ENCODE peak calls at places on chromosomes 1 and 21, in ten cellular contexts. A is neural progenitor cell, Y is astrocyte of the spinal cord, Q is cardiac muscle cell, J is IMR-90, O is heart left ventricle, N is right lobe of liver, S is GM12865, H is suprapubic skin, E is tibial artery. X is an unnamed sample.

GRCh38 chr1:111364690-111365089 is 62.8 kb downstream of the OVGP1 start:
- DNase-seq in Y (no peak), S (no peak), H (no peak), E (no peak), N (no peak), J (no peak), A (peak), O (no peak), Q (no peak), X (no peak)

GRCh38 chr1:216450252-216450651 is 27.0 kb upstream of the USH2A start:
- DNase-seq in J (no peak), S (no peak), A (no peak), N (no peak), E (no peak), H (no peak), O (no peak), Y (peak), Q (no peak), X (no peak)

GRCh38 chr1:113747376-113747775 is 11.9 kb downstream of the PHTF1 start:
- DNase-seq in A (no peak), H (no peak), E (no peak), Q (peak), J (peak), N (no peak), S (no peak), Y (peak), O (no peak), X (no peak)

GRCh38 chr1:229945795-229946194 is 121.2 kb upstream of the GALNT2 start:
- DNase-seq in H (no peak), O (no peak), Q (no peak), E (no peak), A (no peak), Y (no peak), J (no peak), N (no peak), S (no peak), X (no peak)

GRCh38 chr1:114114751-114115104 is 38.9 kb downstream of the SYT6 start:
- DNase-seq in N (no peak), Q (no peak), H (no peak), O (no peak), S (no peak), E (no peak), A (no peak), J (no peak), Y (no peak), X (no peak)

GRCh38 chr1:44283524-44284173 is 70.4 kb downstream of the DMAP1 start:
- DNase-seq in Q (no peak), Y (no peak), S (no peak), O (no peak), H (no peak), N (peak), E (no peak), J (no peak), A (no peak), X (no peak)

GRCh38 chr1:26210471-26210870 is 20.1 kb downstream of the CATSPER4 start:
- DNase-seq in Y (no peak), A (no peak), O (no peak), E (no peak), J (no peak), H (no peak), Q (no peak), N (no peak), S (no peak), X (no peak)

GRCh38 chr1:64745986-64746940 is 1.4 kb downstream of the RAVER2 start:
- DNase-seq in Q (no peak), E (no peak), H (no peak), A (no peak), J (peak), N (no peak), Y (no peak), S (no peak), O (no peak), X (no peak)

GRCh38 chr1:18974005-18974404 is 17.5 kb upstream of the IFFO2 start:
- DNase-seq in O (no peak), J (no peak), A (no peak), H (peak), Q (no peak), E (no peak), S (no peak), N (no peak), Y (no peak), X (no peak)

GRCh38 chr1:49163041-49163440 is 386.4 kb upstream of the BEND5 start:
- DNase-seq in O (no peak), E (no peak), H (no peak), Q (no peak), A (no peak), N (no peak), J (no peak), S (no peak), Y (peak), X (no peak)

GRCh38 chr1:242544071-242544470 is 19.6 kb upstream of the PLD5 start:
- DNase-seq in N (no peak), J (no peak), O (no peak), A (no peak), Y (no peak), S (no peak), Q (no peak), E (no peak), H (no peak), X (no peak)

GRCh38 chr1:156544592-156545102 is 27.7 kb downstream of the IQGAP3 start:
- DNase-seq in Y (no peak), N (no peak), S (no peak), Q (no peak), A (no peak), H (peak), O (no peak), E (no peak), J (no peak), X (no peak)

GRCh38 chr1:97989094-97989680 is 68.4 kb upstream of the DPYD start:
- DNase-seq in H (no peak), N (no peak), S (no peak), E (no peak), O (no peak), J (peak), Y (no peak), A (no peak), Q (peak), X (peak)

GRCh38 chr1:168260393-168260792 is 20.3 kb upstream of the TBX19 start:
- DNase-seq in H (no peak), J (no peak), S (no peak), N (no peak), Q (no peak), Y (no peak), O (no peak), E (no peak), A (no peak), X (no peak)

GRCh38 chr1:212884592-212884991 is 26.5 kb downstream of the FLVCR1 start:
- DNase-seq in S (no peak), Q (no peak), A (no peak), H (no peak), O (no peak), J (no peak), N (no peak), E (no peak), Y (no peak), X (no peak)

GRCh38 chr1:46689326-46689725 is 17.7 kb downstream of the TEX38 start:
- DNase-seq in E (no peak), Q (no peak), H (no peak), J (no peak), A (peak), Y (no peak), S (no peak), N (no peak), O (no peak), X (no peak)

GRCh38 chr1:193729429-193729828 is 543.0 kb upstream of the B3GALT2 start:
- DNase-seq in O (no peak), S (no peak), Y (no peak), N (no peak), E (no peak), A (no peak), H (no peak), J (peak), Q (peak), X (peak)

GRCh38 chr1:156677616-156678596 is 699 bp upstream of the NES start:
- DNase-seq in E (peak), S (peak), N (peak), H (no peak), O (peak), Y (peak), J (peak), Q (peak), A (peak), X (peak)

GRCh38 chr1:221350091-221350490 is 391.8 kb downstream of the DUSP10 start:
- DNase-seq in Y (no peak), Q (no peak), A (no peak), J (no peak), S (no peak), O (no peak), N (no peak), H (no peak), E (no peak), X (no peak)

DNA sequence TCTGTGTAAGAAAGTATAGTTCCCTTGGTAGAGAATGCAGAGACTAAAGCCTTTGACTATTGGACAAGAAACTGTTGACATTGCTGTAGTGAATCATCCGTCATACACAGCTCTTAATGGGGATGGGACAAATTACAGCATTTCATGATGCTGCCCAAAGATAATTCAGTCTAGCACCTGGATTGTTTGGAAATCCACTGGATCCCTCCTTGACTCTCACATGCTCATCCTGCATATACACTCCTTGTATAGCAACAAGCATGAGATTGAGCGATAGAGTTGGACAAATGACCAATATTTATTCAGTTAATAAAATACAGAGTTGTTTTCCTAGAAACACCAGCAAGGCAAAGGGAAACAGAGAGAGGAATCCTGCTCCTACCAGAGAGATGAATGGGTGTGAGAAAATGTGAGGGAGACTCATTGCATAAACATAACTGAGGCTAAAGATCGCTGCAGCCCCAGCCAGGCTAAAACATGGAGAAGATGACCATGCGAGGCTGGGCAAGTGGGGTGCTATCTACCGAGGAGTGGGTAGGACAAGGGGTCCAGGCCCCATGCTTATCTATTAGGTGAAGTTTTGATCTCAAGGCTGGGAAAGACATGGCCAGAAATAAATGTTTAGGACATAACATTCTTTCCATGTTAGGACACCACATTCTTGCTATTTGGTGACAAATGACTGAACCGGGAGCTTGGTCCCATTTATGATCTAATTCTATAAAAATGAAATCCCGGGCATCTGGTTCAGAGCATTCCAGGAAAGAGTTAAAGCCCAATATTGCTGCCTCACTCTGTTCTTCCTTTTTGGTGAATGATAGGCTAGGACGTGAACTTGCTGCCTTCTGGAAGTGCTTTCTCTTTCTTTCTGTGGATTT is 153.2 kb downstream of the TGFB2 start:
- DNase-seq in H (no peak), O (no peak), N (no peak), Q (no peak), E (no peak), S (no peak), Y (peak), A (no peak), J (peak), X (peak)
- H3K4me3 ChIP-seq in H (peak), O (peak), N (no peak), Q (no peak), E (peak), S (no peak), Y (peak), A (no peak), J (peak), X (peak)

GRCh38 chr1:9196129-9197040 is 38.2 kb upstream of the H6PD start:
- DNase-seq in Q (peak), H (peak), A (peak), S (peak), E (peak), O (peak), Y (peak), N (peak), J (peak), X (peak)

GRCh38 chr1:9197186-9198099 is 37.1 kb upstream of the H6PD start:
- DNase-seq in S (no peak), Q (no peak), H (no peak), A (no peak), Y (no peak), O (peak), N (no peak), J (no peak), E (peak), X (peak)

GRCh38 chr1:9201421-9202239 is 32.9 kb upstream of the H6PD start:
- DNase-seq in Q (peak), Y (peak), H (no peak), O (no peak), S (no peak), A (peak), N (no peak), J (peak), E (peak), X (peak)

GRCh38 chr1:9200441-9200840 is 34.1 kb upstream of the H6PD start:
- DNase-seq in N (no peak), J (peak), Y (no peak), H (no peak), E (no peak), Q (no peak), A (peak), S (peak), O (no peak), X (no peak)

DNA sequence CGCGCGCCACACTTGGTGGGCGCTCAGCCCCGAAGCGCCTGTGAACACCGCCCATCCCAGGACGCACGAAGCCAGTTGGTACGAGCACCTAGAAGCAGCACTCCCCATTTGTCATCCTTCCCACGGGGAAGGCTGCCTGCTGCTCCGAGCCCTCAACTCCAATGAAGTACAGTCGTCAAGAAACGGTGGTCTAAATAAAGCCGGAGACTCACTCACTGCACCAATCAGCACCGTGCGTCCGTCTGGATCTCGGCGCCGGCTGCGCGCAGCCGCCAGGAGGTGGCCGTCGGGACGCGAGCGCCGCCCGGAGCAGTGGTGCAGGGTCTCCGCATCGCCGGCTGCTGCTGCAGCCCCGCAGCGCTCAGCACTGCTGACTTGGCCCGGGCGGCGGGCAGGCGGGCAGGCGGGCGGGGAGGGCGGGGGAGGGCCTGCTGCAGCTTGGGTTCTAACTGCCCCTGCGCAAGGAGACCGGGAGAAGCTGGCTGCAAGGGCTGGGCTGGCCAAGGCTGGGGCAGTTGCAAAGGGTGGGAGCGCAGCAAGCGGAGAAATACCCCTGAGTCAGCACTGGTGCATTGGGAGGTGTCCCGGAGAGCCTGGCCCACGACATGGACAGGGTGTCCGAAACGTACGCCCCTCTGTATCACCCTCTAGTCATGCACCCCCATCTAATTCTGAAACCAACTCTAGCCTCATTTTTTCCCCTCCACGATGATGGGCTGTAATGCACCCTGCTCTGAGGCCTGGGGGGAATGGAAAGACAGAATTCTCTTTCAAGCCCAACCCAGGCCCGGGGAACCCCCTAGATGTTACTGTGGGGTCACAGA is 35.8 kb upstream of the H6PD start:
- DNase-seq in Y (peak), O (peak), J (peak), E (no peak), S (no peak), A (peak), H (no peak), N (no peak), Q (peak), X (peak)
- TF ChIP-seq CTCF in Y (peak), O (no peak), J (peak), E (peak), S (no peak), A (peak), H (no peak), N (no peak), Q (peak), X (peak)

GRCh38 chr1:76868916-76869315 is 1.6 kb downstream of the ST6GALNAC5 start:
- DNase-seq in Y (no peak), N (no peak), Q (no peak), H (no peak), E (no peak), S (no peak), J (no peak), A (peak), O (no peak), X (no peak)

GRCh38 chr1:76866566-76866965 is 714 bp upstream of the ST6GALNAC5 start:
- DNase-seq in O (no peak), N (no peak), H (no peak), S (no peak), J (no peak), E (no peak), Y (no peak), A (no peak), Q (peak), X (no peak)

GRCh38 chr1:76867342-76868130 is at the start of gene ST6GALNAC5:
- DNase-seq in S (no peak), Q (peak), J (peak), N (peak), A (peak), Y (peak), H (no peak), O (no peak), E (no peak), X (no peak)

GRCh38 chr1:76870037-76870436 is 2.8 kb downstream of the ST6GALNAC5 start:
- DNase-seq in N (no peak), Y (no peak), Q (no peak), A (no peak), H (no peak), S (no peak), J (no peak), E (no peak), O (no peak), X (no peak)

GRCh38 chr1:76868154-76868882 is 1.0 kb downstream of the ST6GALNAC5 start:
- DNase-seq in Y (peak), H (no peak), J (peak), A (peak), S (no peak), O (peak), Q (peak), E (no peak), N (peak), X (peak)
- H3K4me3 ChIP-seq in Y (peak), H (peak), J (peak), A (peak), S (no peak), O (peak), Q (peak), E (peak), N (no peak), X (peak)

DNA sequence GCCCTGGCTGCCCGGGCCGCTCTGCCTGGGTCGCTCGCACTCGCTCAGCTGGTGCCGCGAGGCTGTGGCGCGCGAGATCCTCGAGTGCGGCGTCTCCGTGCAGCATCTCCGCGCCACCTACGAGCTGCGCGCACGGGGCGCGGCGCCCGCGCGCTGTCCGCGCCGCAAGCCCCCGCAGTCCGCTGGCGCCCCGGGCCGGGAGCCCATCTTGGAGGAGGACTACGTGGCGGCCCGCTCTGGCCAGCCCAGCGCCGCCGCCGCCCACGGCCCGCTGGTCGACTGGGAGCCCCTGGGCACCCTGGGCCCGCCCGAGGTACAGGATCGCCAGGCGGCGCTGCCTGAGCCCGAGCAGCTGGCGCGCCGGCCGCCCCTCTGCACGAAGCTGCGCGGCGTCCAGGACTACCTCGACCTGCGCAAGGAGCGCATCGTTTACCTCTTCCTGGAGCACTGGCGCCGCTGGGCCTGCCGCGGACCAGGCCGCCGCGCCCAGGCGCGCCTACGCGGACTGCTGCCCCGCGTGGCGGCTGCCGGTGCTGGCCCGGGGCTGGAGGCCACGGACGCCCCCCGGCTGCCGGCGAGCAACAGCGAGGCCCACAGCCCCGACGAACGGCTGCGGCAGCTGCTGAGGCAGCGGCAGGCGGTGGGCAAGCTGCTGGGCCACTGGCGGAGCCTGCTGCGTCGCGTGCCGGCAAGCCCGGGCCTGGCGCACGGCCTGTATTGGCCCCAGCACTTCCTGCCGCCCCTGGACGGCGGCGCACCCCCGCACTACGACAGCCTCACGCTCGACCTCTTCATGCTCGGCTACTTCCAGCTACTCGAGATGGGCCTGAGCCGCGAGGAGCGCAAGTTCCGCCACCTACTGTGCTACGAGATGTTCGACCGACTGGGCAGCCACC is 10.9 kb downstream of the TNFRSF25 start:
- DNase-seq in H (no peak), E (no peak), N (no peak), Q (peak), S (peak), O (no peak), J (no peak), Y (no peak), A (peak), X (no peak)
- TF ChIP-seq CTCF in H (no peak), E (no peak), N (no peak), Q (no peak), S (no peak), O (no peak), J (peak), Y (no peak), A (no peak), X (no peak)

GRCh38 chr21:38333290-38334272 is 76.8 kb downstream of the KCNJ15 start:
- DNase-seq in A (no peak), Y (no peak), Q (peak), N (peak), E (no peak), S (peak), O (no peak), J (no peak), H (no peak), X (no peak)
- H3K4me3 ChIP-seq in A (no peak), Y (no peak), Q (no peak), N (no peak), E (no peak), S (no peak), O (no peak), J (no peak), H (no peak), X (no peak)

X was measured in brain microvascular endothelial cell.